ENCODE peak calls at places on chromosomes 13 and 19, in eight cellular contexts. U is tibial artery; V is CD8-positive, alpha-beta memory T cell; F is esophagus squamous epithelium; H is fibroblast of lung; K is neural progenitor cell; X is lung; W is heart left ventricle. I is an unnamed sample.
A peak's percentile ranks its signal among the peaks of the same experiment; 100 is the strongest.

GRCh38 chr13:51148952-51149573 is 38.0 kb upstream of the C13orf42 start:
- DNase-seq in H (peak; percentile 68), V (no peak), W (peak; percentile 17), F (no peak), X (no peak), K (peak; percentile 82), U (no peak), I (no peak)

GRCh38 chr19:30123611-30124010 is 181.6 kb downstream of the URI1 start:
- DNase-seq in X (no peak), V (no peak), U (no peak), F (no peak), W (no peak), K (no peak), H (no peak), I (no peak)

GRCh38 chr13:63696055-63696454 is 2280.4 kb upstream of the PCDH20 start:
- DNase-seq in V (no peak), X (no peak), W (no peak), H (peak; percentile 88), U (no peak), K (no peak), F (no peak), I (no peak)

GRCh38 chr19:9144920-9145319 is 4.7 kb downstream of the ZNF317 start:
- DNase-seq in K (no peak), W (no peak), V (no peak), F (no peak), U (no peak), H (peak; percentile 11), X (no peak), I (no peak)

GRCh38 chr19:15324791-15325519 is 7.4 kb downstream of the BRD4 start:
- DNase-seq in X (no peak), W (no peak), U (no peak), K (peak; percentile 40), H (no peak), F (no peak), V (no peak), I (no peak)

GRCh38 chr19:33193864-33194362 is at the start of gene LRP3:
- DNase-seq in H (peak; percentile 22), F (no peak), U (no peak), X (no peak), K (peak; percentile 84), W (peak; percentile 52), V (peak; percentile 18), I (peak; percentile 54)

GRCh38 chr19:4342421-4343055 is 824 bp upstream of the MPND start:
- DNase-seq in K (peak; percentile 100), V (peak; percentile 92), H (peak; percentile 100), X (peak; percentile 96), U (peak; percentile 98), F (peak; percentile 88), W (peak; percentile 99), I (peak; percentile 97)

GRCh38 chr13:46492946-46493345 is 60.0 kb upstream of the LRCH1 start:
- DNase-seq in X (no peak), U (no peak), W (peak; percentile 12), K (peak; percentile 63), H (peak; percentile 73), V (no peak), F (no peak), I (no peak)

GRCh38 chr19:19822148-19822429 is 539 bp upstream of the ZNF506 start:
- DNase-seq in W (no peak), H (no peak), K (no peak), X (no peak), U (peak; percentile 28), F (no peak), V (no peak), I (no peak)

GRCh38 chr13:30807392-30807791 is 72.0 kb downstream of the ALOX5AP start:
- DNase-seq in U (no peak), K (no peak), H (no peak), V (no peak), F (no peak), X (no peak), W (no peak), I (no peak)

GRCh38 chr19:39949026-39949747 is 14.8 kb upstream of the FCGBP start:
- DNase-seq in F (no peak), X (peak; percentile 14), V (no peak), W (no peak), K (no peak), H (no peak), U (no peak), I (no peak)

GRCh38 chr19:3494559-3494958 is 5.9 kb downstream of the DOHH start:
- DNase-seq in F (no peak), V (no peak), W (no peak), K (no peak), H (no peak), X (no peak), U (no peak), I (no peak)

GRCh38 chr13:49000247-49000646 is 24.5 kb downstream of the FNDC3A start:
- DNase-seq in H (no peak), K (no peak), U (no peak), F (no peak), W (no peak), X (no peak), V (no peak), I (no peak)

GRCh38 chr19:58262922-58263296 is 15.8 kb upstream of the ZNF8 start:
- DNase-seq in H (no peak), U (no peak), K (no peak), X (no peak), W (no peak), F (no peak), V (no peak), I (no peak)
- H3K4me3 ChIP-seq in H (no peak overlapping the region), U (no peak overlapping the region), K (peak overlapping the region; percentile 13), X (no peak overlapping the region), W (no peak overlapping the region), F (peak overlapping the region; percentile 26), V (peak overlapping the region; percentile 47), I (no peak overlapping the region)

GRCh38 chr19:45886427-45887310 is 728 bp upstream of the IRF2BP1 start:
- DNase-seq in W (peak; percentile 93), U (peak; percentile 91), F (peak; percentile 63), H (peak; percentile 94), V (peak; percentile 92), X (peak; percentile 92), K (peak; percentile 97), I (peak; percentile 89)

GRCh38 chr19:45885556-45886426 is at the start of gene IRF2BP1:
- DNase-seq in V (peak; percentile 94), W (peak; percentile 93), U (peak; percentile 94), X (peak; percentile 94), H (peak; percentile 93), K (peak; percentile 98), F (peak; percentile 77), I (peak; percentile 95)

GRCh38 chr19:45883586-45883880 is 2.4 kb downstream of the IRF2BP1 start:
- DNase-seq in K (no peak), U (no peak), V (no peak), X (no peak), F (no peak), W (no peak), H (no peak), I (no peak)

GRCh38 chr19:45883881-45884681 is 1.9 kb downstream of the IRF2BP1 start:
- DNase-seq in U (no peak), F (no peak), W (no peak), X (peak; percentile 30), V (no peak), H (no peak), K (no peak), I (no peak)

GRCh38 chr19:45884682-45885555 is 1.0 kb downstream of the IRF2BP1 start:
- DNase-seq in W (no peak), V (peak; percentile 55), X (no peak), F (no peak), H (no peak), K (peak; percentile 32), U (no peak), I (peak; percentile 62)
- H3K27ac ChIP-seq in W (peak overlapping the region; percentile 94), V (peak overlapping the region; percentile 83), X (peak overlapping the region; percentile 81), F (peak overlapping the region; percentile 95), H (peak overlapping the region; percentile 61), K (no peak overlapping the region), U (peak overlapping the region; percentile 81), I (peak overlapping the region; percentile 86)

DNA sequence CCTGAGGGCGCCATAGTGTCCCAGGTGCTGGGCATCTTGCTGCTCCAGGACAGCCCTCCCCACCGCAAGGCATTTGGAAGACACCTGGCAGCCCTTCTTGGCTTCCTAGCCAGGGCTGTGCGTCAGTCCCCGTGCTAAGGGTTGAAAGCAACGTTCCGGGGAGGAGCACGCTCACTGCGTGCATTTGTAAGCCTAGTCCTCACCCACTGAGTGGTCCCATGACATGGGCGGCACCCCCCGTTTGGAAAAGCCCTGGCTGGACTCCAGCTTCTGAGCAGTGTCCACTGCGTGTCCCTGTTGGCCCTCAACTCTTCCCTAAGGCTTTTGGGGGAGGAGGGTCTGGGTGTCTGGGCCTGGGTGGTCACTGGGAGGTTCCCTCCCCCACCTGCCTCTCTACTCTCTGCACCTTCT is 76.3 kb upstream of the GPR183 start:
- DNase-seq in H (no peak), V (no peak), X (no peak), W (no peak), F (no peak), K (no peak), U (no peak), I (no peak)
- H3K4me3 ChIP-seq in H (no peak overlapping the region), V (no peak overlapping the region), X (no peak overlapping the region), W (no peak overlapping the region), F (no peak overlapping the region), K (no peak overlapping the region), U (no peak overlapping the region), I (no peak overlapping the region)

GRCh38 chr13:24252136-24252535 is 57.2 kb upstream of the C1QTNF9 start:
- DNase-seq in F (no peak), K (no peak), X (no peak), V (no peak), H (no peak), W (no peak), U (no peak), I (no peak)

GRCh38 chr13:24254151-24254810 is 55.1 kb upstream of the C1QTNF9 start:
- DNase-seq in U (no peak), F (no peak), X (peak; percentile 50), H (peak; percentile 55), V (peak; percentile 87), W (no peak), K (no peak), I (no peak)

GRCh38 chr13:24249586-24249985 is 59.8 kb upstream of the C1QTNF9 start:
- DNase-seq in F (no peak), U (no peak), V (no peak), X (no peak), H (no peak), K (no peak), W (no peak), I (no peak)

GRCh38 chr13:24251525-24251924 is 57.9 kb upstream of the C1QTNF9 start:
- DNase-seq in W (no peak), X (no peak), V (peak; percentile 95), H (no peak), K (no peak), U (no peak), F (no peak), I (no peak)

DNA sequence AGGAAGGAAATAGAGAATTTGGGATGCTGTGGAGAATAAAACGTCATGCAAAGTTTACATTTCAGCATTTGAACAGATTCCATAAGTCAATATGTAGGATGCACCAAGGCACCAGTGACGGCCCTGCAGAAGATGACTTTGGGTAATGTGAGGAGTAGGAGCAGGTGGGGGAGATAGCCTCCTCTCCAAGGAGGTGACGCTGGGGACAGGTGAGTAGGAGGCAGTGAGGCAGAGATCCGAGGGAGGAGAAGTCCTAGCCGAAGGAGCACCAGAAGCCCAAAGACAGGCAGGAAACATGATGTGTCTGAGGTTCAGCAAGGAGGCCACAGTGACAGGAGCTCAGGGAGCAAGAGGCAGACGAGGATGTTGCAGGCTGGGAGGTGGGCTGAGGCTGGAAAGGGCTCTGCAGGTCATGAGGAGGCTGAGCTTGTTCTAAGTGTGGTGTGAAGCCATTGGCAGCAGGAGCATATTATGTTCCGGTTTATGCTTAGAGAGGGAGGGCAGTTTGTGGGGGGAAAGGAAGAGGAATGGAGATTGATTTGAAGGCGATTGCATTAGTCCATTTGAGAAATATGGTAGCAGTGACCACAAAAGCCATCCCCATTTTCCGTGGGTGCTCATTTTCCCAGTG is 55.7 kb upstream of the C1QTNF9 start:
- DNase-seq in H (no peak), V (peak; percentile 61), X (no peak), K (no peak), U (no peak), F (no peak), W (no peak), I (no peak)
- H3K27ac ChIP-seq in H (no peak overlapping the region), V (peak overlapping the region; percentile 85), X (no peak overlapping the region), K (no peak overlapping the region), U (no peak overlapping the region), F (peak overlapping the region; percentile 66), W (no peak overlapping the region), I (no peak overlapping the region)